ENCODE peak calls at places on chromosomes 2 and 18, in eight cellular contexts. W is ovary; B is heart right ventricle; G is GM23248; K is upper lobe of left lung; X is right cardiac atrium; V is CD8-positive, alpha-beta memory T cell; S is body of pancreas. P is an unnamed sample. For H3K9me3, the result is how much of the 10 kb centered on the place peaks cover.

GRCh38 chr18:10140928-10141327 is 227.1 kb downstream of the VAPA start:
- DNase-seq in K (no peak), G (peak), V (no peak), S (peak), B (no peak), X (no peak), W (no peak), P (no peak)

GRCh38 chr2:127683766-127684165 is 8.4 kb upstream of the LIMS2 start:
- DNase-seq in X (no peak), B (no peak), V (no peak), G (no peak), S (no peak), W (no peak), K (no peak), P (no peak)

GRCh38 chr2:216369821-216370220 is 2.5 kb downstream of the MARCHF4 start:
- DNase-seq in S (no peak), G (no peak), V (no peak), X (peak), K (no peak), B (no peak), W (no peak), P (no peak)

GRCh38 chr2:23586691-23587090 is 201.7 kb downstream of the KLHL29 start:
- DNase-seq in B (no peak), G (no peak), X (no peak), K (no peak), S (no peak), V (no peak), W (no peak), P (no peak)

GRCh38 chr2:199543606-199544172 is 86.0 kb upstream of the SATB2 start:
- DNase-seq in B (no peak), W (no peak), G (no peak), X (no peak), S (no peak), V (no peak), K (no peak), P (no peak)

GRCh38 chr2:50879457-50879856 is 152.5 kb downstream of the NRXN1 start:
- DNase-seq in V (no peak), X (no peak), K (no peak), G (no peak), S (no peak), B (no peak), W (no peak), P (no peak)

GRCh38 chr18:37717656-37718055 is 152.1 kb upstream of the CELF4 start:
- DNase-seq in G (no peak), V (no peak), K (no peak), S (no peak), W (no peak), X (no peak), B (no peak), P (no peak)

GRCh38 chr2:32711219-32711618 is 83.4 kb downstream of the TTC27 start:
- DNase-seq in G (peak), B (no peak), K (no peak), S (no peak), V (no peak), W (no peak), X (no peak), P (no peak)

GRCh38 chr2:108573070-108573469 is 38.8 kb downstream of the LIMS1 start:
- DNase-seq in V (no peak), S (no peak), W (no peak), K (no peak), X (no peak), G (peak), B (no peak), P (no peak)

GRCh38 chr2:112646791-112647720 is 1.3 kb downstream of the SLC20A1 start:
- DNase-seq in K (no peak), V (no peak), B (no peak), X (no peak), W (no peak), S (no peak), G (peak), P (no peak)

GRCh38 chr2:176085861-176086771 is 2.4 kb upstream of the EVX2 start:
- DNase-seq in B (no peak), S (peak), G (peak), V (no peak), X (no peak), W (no peak), K (no peak), P (no peak)

GRCh38 chr2:64295326-64296149 is 151.3 kb upstream of the PELI1 start:
- DNase-seq in S (no peak), B (no peak), V (no peak), K (no peak), X (no peak), W (no peak), G (no peak), P (no peak)

GRCh38 chr2:20584045-20584636 is 66.8 kb downstream of the HS1BP3 start:
- DNase-seq in K (no peak), W (peak), S (no peak), G (peak), X (peak), V (no peak), B (peak), P (no peak)

GRCh38 chr2:24874025-24874424 is 46.0 kb downstream of the ADCY3 start:
- DNase-seq in K (peak), X (peak), B (no peak), G (no peak), V (no peak), W (no peak), S (peak), P (no peak)

GRCh38 chr18:2855560-2856350 is 8.9 kb downstream of the EMILIN2 start:
- DNase-seq in B (no peak), K (no peak), W (peak), V (no peak), S (no peak), X (no peak), G (peak), P (no peak)

GRCh38 chr18:2857491-2858063 is 10.8 kb downstream of the EMILIN2 start:
- DNase-seq in W (peak), S (peak), V (no peak), B (peak), X (peak), G (peak), K (peak), P (no peak)

GRCh38 chr18:2854871-2855270 is 8.1 kb downstream of the EMILIN2 start:
- DNase-seq in K (no peak), W (no peak), G (peak), S (no peak), B (no peak), V (no peak), X (no peak), P (no peak)

GRCh38 chr18:2853926-2854664 is 7.3 kb downstream of the EMILIN2 start:
- DNase-seq in G (no peak), W (no peak), X (no peak), S (peak), V (no peak), B (no peak), K (no peak), P (no peak)

DNA sequence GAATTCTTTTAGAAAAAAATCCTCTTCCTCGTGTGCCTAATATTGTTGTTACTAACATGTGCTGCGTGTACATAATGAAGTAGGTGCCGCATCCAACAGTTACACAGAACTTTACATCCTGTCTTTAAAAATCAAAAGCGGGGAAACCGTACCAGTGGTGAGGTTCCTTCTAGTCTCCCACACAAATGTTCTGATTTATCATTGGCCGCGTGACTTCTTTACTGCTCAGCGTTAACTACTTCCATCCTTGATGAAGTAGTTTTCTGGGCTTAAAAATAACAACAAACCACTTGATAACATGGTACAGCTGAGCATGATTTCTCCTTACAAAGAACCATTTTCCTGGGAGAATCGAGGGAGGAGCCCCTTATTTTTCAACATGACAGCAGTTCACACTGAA is 9.7 kb downstream of the EMILIN2 start:
- DNase-seq in K (peak), G (peak), S (no peak), V (no peak), X (no peak), B (no peak), W (no peak), P (no peak)
- H3K27ac ChIP-seq in K (peak), G (peak), S (no peak), V (no peak), X (no peak), B (peak), W (peak), P (no peak)

GRCh38 chr2:65351948-65352595 is 80.3 kb downstream of the SPRED2 start:
- DNase-seq in W (no peak), G (no peak), S (no peak), X (no peak), K (no peak), B (no peak), V (no peak), P (no peak)
- H3K4me3 ChIP-seq in W (no peak), G (no peak), S (no peak), X (no peak), K (no peak), B (no peak), V (no peak), P (no peak)

DNA sequence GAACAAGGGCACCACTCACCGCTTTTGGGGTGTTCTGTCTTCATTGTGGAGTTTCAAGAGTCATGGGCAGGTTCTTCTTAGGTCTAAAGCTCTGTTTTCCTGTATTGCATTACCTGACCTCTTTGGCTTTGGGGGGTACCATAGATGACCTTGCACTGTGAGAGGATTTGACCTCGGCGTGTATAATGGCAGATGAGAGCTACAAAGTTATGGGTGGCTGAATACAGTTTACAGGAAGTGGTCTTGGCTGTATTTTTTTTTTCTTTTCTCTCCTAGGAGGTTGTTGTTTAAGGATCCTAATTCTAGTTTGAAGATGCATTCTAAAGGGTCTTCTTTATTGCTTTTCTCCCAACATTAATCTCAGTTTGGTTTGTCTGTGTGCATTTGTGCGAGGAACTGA is 11.5 kb downstream of the GAL3ST2 start:
- DNase-seq in S (no peak), K (no peak), B (no peak), X (no peak), W (no peak), V (no peak), G (no peak), P (no peak)
- H3K9me3 ChIP-seq in S (under half), K (under half), B (under half), X (under half), W (under half), V (under half), G (under half), P (under half)

GRCh38 chr2:230668184-230668938 is 44.3 kb upstream of the CAB39 start:
- DNase-seq in B (peak), K (peak), W (no peak), S (no peak), G (no peak), V (no peak), X (peak), P (no peak)
- H3K27ac ChIP-seq in B (peak), K (peak), W (no peak), S (no peak), G (no peak), V (peak), X (no peak), P (no peak)

P was measured in CD8-positive, alpha-beta T cell.